ENCODE peak calls at places on chromosomes 5 and 9, in five cellular contexts. A is tibial nerve; V is aorta; N is activated T-cell treated with anti-CD3 and anti-CD28 coated beads, Interleukin-2, amount 50 U/mL, for 48 hours; T is uterus. C is an unnamed sample.

GRCh38 chr9:137077010-137077747 is at the start of gene UAP1L1:
- DNase-seq in V (peak; percentile 88), N (peak; percentile 74), T (peak; percentile 63), A (peak; percentile 77), C (peak; percentile 84)

GRCh38 chr9:135221951-135222631 is 134.6 kb downstream of the OLFM1 start:
- DNase-seq in T (no peak), A (no peak), N (no peak), V (peak; percentile 50), C (no peak)

GRCh38 chr5:106880656-106881055 is 790.1 kb downstream of the EFNA5 start:
- DNase-seq in T (no peak), N (no peak), V (no peak), A (no peak), C (no peak)

GRCh38 chr9:129316281-129317030 is 138.4 kb upstream of the IER5L start:
- DNase-seq in T (no peak), A (no peak), V (peak; percentile 65), N (no peak), C (no peak)

GRCh38 chr5:133229931-133230664 is 178.3 kb downstream of the HSPA4 start:
- DNase-seq in V (no peak), A (no peak), T (no peak), N (peak; percentile 13), C (no peak)

GRCh38 chr5:151670953-151671636 is 15.6 kb downstream of the SPARC start:
- DNase-seq in T (no peak), A (no peak), V (peak; percentile 86), N (no peak), C (no peak)

GRCh38 chr5:157049605-157050004 is 9.3 kb downstream of the HAVCR1 start:
- DNase-seq in T (no peak), V (no peak), A (no peak), N (no peak), C (no peak)

GRCh38 chr5:97839338-97840081 is 656.5 kb upstream of the RIOK2 start:
- DNase-seq in V (no peak), T (no peak), N (no peak), A (no peak), C (no peak)

GRCh38 chr9:130780865-130781504 is 54.1 kb upstream of the ABL1 start:
- DNase-seq in T (peak; percentile 85), N (no peak), A (peak; percentile 89), V (peak; percentile 88), C (no peak)

GRCh38 chr5:135194573-135195266 is 160.7 kb upstream of the PITX1 start:
- DNase-seq in N (peak; percentile 9), T (peak; percentile 63), A (no peak), V (no peak), C (no peak)

GRCh38 chr5:94562327-94562971 is 56.0 kb downstream of the KIAA0825 start:
- DNase-seq in A (no peak), T (no peak), V (no peak), N (no peak), C (no peak)

GRCh38 chr9:115014438-115014837 is 84.0 kb upstream of the TNFSF8 start:
- DNase-seq in N (no peak), V (no peak), A (no peak), T (no peak), C (no peak)

GRCh38 chr5:180142008-180142803 is 66.8 kb downstream of the RASGEF1C start:
- DNase-seq in V (no peak), N (no peak), T (no peak), A (no peak), C (peak; percentile 12)

GRCh38 chr5:27473300-27474053 is 435.1 kb upstream of the CDH9 start:
- DNase-seq in T (no peak), V (no peak), A (no peak), N (no peak), C (no peak)